ENCODE peak calls at places on chromosomes 1 and 21, in six cellular contexts. One of them, this sample, is unnamed. For H3K36me3, the result is how much of the 10 kb centered on the place peaks cover.

GRCh38 chr1:115654663-115655306 is 13.0 kb downstream of the VANGL1 start:
- DNase-seq in psoas muscle: no peak
- DNase-seq in endothelial cell of umbilical vein: peak
- DNase-seq in upper lobe of right lung: no peak
- DNase-seq in cardiac muscle cell: no peak
- DNase-seq in sigmoid colon: no peak
- DNase-seq in this sample: no peak

GRCh38 chr1:237877628-237878027 is 13.1 kb downstream of the ZP4 start:
- DNase-seq in cardiac muscle cell: no peak
- DNase-seq in sigmoid colon: no peak
- DNase-seq in upper lobe of right lung: no peak
- DNase-seq in endothelial cell of umbilical vein: no peak
- DNase-seq in psoas muscle: no peak
- DNase-seq in this sample: no peak

GRCh38 chr1:30446508-30446907 is 276.9 kb downstream of the MATN1 start:
- DNase-seq in cardiac muscle cell: no peak
- DNase-seq in psoas muscle: no peak
- DNase-seq in sigmoid colon: no peak
- DNase-seq in endothelial cell of umbilical vein: no peak
- DNase-seq in upper lobe of right lung: no peak
- DNase-seq in this sample: no peak

GRCh38 chr21:34936299-34936698 is 112.8 kb downstream of the RUNX1 start:
- DNase-seq in psoas muscle: no peak
- DNase-seq in sigmoid colon: no peak
- DNase-seq in endothelial cell of umbilical vein: no peak
- DNase-seq in cardiac muscle cell: no peak
- DNase-seq in upper lobe of right lung: no peak
- DNase-seq in this sample: peak

GRCh38 chr1:92965003-92965402 is 3.7 kb upstream of the DIPK1A start:
- DNase-seq in endothelial cell of umbilical vein: no peak
- DNase-seq in psoas muscle: no peak
- DNase-seq in sigmoid colon: no peak
- DNase-seq in upper lobe of right lung: no peak
- DNase-seq in cardiac muscle cell: no peak
- DNase-seq in this sample: peak

GRCh38 chr1:224432141-224432540 is 2.5 kb downstream of the WDR26 start:
- DNase-seq in sigmoid colon: no peak
- DNase-seq in cardiac muscle cell: no peak
- DNase-seq in endothelial cell of umbilical vein: peak
- DNase-seq in upper lobe of right lung: no peak
- DNase-seq in psoas muscle: no peak
- DNase-seq in this sample: no peak

GRCh38 chr1:244112646-244113045 is 61.6 kb downstream of the ZBTB18 start:
- DNase-seq in cardiac muscle cell: no peak
- DNase-seq in endothelial cell of umbilical vein: no peak
- DNase-seq in sigmoid colon: no peak
- DNase-seq in psoas muscle: no peak
- DNase-seq in upper lobe of right lung: no peak
- DNase-seq in this sample: no peak

GRCh38 chr1:186708578-186709203 is 28.5 kb upstream of the PTGS2 start:
- DNase-seq in sigmoid colon: no peak
- DNase-seq in cardiac muscle cell: no peak
- DNase-seq in psoas muscle: no peak
- DNase-seq in upper lobe of right lung: no peak
- DNase-seq in endothelial cell of umbilical vein: no peak
- DNase-seq in this sample: no peak

GRCh38 chr21:25956993-25957714 is 213.4 kb downstream of the APP start:
- DNase-seq in cardiac muscle cell: no peak
- DNase-seq in upper lobe of right lung: no peak
- DNase-seq in psoas muscle: no peak
- DNase-seq in endothelial cell of umbilical vein: peak
- DNase-seq in sigmoid colon: no peak
- DNase-seq in this sample: no peak

GRCh38 chr1:246218686-246219085 is 288.4 kb downstream of the SMYD3 start:
- DNase-seq in psoas muscle: no peak
- DNase-seq in cardiac muscle cell: no peak
- DNase-seq in upper lobe of right lung: no peak
- DNase-seq in endothelial cell of umbilical vein: no peak
- DNase-seq in sigmoid colon: no peak
- DNase-seq in this sample: no peak

GRCh38 chr1:21295545-21295944 is 5.3 kb upstream of the ECE1 start:
- DNase-seq in cardiac muscle cell: no peak
- DNase-seq in upper lobe of right lung: no peak
- DNase-seq in endothelial cell of umbilical vein: peak
- DNase-seq in sigmoid colon: no peak
- DNase-seq in psoas muscle: no peak
- DNase-seq in this sample: no peak

GRCh38 chr1:168636642-168637111 is 60.3 kb downstream of the XCL1 start:
- DNase-seq in psoas muscle: no peak
- DNase-seq in sigmoid colon: peak
- DNase-seq in upper lobe of right lung: no peak
- DNase-seq in cardiac muscle cell: peak
- DNase-seq in endothelial cell of umbilical vein: no peak
- DNase-seq in this sample: no peak

GRCh38 chr1:6045110-6045502 is 582 bp upstream of the KCNAB2 start:
- DNase-seq in cardiac muscle cell: no peak
- DNase-seq in sigmoid colon: no peak
- DNase-seq in psoas muscle: no peak
- DNase-seq in upper lobe of right lung: no peak
- DNase-seq in endothelial cell of umbilical vein: no peak
- DNase-seq in this sample: no peak

GRCh38 chr1:42173155-42173933 is 8.8 kb upstream of the GUCA2A start:
- DNase-seq in sigmoid colon: peak
- DNase-seq in cardiac muscle cell: peak
- DNase-seq in psoas muscle: peak
- DNase-seq in endothelial cell of umbilical vein: peak
- DNase-seq in upper lobe of right lung: peak
- DNase-seq in this sample: peak

GRCh38 chr1:15090373-15090772 is 63.2 kb upstream of the TMEM51 start:
- DNase-seq in psoas muscle: no peak
- DNase-seq in sigmoid colon: no peak
- DNase-seq in upper lobe of right lung: peak
- DNase-seq in endothelial cell of umbilical vein: peak
- DNase-seq in cardiac muscle cell: peak
- DNase-seq in this sample: peak

GRCh38 chr1:115538579-115538978 is 103.2 kb upstream of the VANGL1 start:
- DNase-seq in endothelial cell of umbilical vein: no peak
- DNase-seq in psoas muscle: no peak
- DNase-seq in cardiac muscle cell: no peak
- DNase-seq in upper lobe of right lung: no peak
- DNase-seq in sigmoid colon: no peak
- DNase-seq in this sample: no peak

DNA sequence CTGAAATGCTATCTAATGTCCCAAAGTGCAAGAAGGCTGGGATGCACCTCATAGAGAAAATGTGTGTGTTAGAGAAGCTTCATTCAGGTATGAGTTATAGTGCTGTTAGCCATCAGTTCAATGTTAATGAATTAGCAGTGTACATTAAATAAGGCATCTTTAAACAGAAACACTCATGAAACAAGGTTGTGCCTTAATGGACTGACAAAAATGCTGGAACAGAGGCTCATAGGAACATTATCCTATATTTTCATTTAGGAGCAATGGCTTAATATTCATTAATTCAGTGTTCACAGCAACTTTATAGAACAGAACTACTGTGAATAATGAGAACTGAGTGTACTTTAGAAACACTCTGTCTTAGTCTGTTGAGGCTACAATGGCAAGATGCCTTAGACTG is 15.2 kb upstream of the FAM89A start:
- DNase-seq in psoas muscle: no peak
- DNase-seq in sigmoid colon: no peak
- DNase-seq in endothelial cell of umbilical vein: no peak
- DNase-seq in upper lobe of right lung: no peak
- DNase-seq in cardiac muscle cell: no peak
- DNase-seq in this sample: no peak
- H3K36me3 ChIP-seq in psoas muscle: under half
- H3K36me3 ChIP-seq in sigmoid colon: under half
- H3K36me3 ChIP-seq in endothelial cell of umbilical vein: under half
- H3K36me3 ChIP-seq in upper lobe of right lung: under half
- H3K36me3 ChIP-seq in cardiac muscle cell: under half
- H3K36me3 ChIP-seq in this sample: under half

DNA sequence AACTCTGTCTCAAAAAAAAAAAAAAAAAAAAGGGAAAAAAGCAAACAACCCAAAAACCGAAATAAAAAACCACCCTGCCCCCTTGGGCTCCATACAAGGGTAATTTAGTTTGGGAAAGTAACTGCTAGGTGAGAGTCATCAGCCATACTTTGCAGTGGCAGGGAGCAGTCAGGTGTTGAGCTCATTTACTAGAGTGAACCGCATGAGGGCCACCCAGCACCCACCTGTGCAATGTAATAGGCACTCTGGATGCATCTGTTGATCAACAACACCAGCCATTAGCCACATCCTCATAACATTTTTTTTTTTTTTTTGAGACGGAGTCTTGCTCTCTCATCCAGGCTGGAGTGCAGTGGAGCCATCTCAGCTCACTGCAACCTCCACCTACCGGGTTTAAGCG is 9.1 kb downstream of the INAVA start:
- DNase-seq in upper lobe of right lung: no peak
- DNase-seq in psoas muscle: no peak
- DNase-seq in sigmoid colon: peak
- DNase-seq in cardiac muscle cell: no peak
- DNase-seq in endothelial cell of umbilical vein: no peak
- DNase-seq in this sample: no peak
- H3K36me3 ChIP-seq in upper lobe of right lung: under half
- H3K36me3 ChIP-seq in psoas muscle: under half
- H3K36me3 ChIP-seq in sigmoid colon: under half
- H3K36me3 ChIP-seq in cardiac muscle cell: under half
- H3K36me3 ChIP-seq in endothelial cell of umbilical vein: under half
- H3K36me3 ChIP-seq in this sample: under half

DNA sequence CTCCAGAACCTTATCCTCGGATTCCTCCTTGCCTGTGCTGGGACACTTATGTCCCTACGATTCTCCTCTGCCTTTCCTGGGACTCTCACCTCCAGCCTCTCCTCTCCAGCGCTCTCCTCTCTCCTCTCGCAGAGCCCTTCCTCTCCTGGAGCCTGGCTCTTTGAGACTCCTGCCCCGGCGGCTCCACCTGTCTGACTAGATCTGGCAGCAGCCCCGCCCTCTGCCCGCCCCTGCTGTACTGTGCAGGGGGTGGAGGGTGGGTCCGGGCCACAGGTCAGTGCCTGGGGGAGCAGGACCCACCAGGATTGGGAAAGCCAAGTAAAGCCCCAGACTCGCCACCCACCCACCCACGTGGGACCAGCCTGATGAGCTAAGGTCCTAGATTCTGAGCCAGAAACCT is 1.6 kb downstream of the ELOVL1 start:
- DNase-seq in endothelial cell of umbilical vein: no peak
- DNase-seq in upper lobe of right lung: peak
- DNase-seq in psoas muscle: no peak
- DNase-seq in sigmoid colon: no peak
- DNase-seq in cardiac muscle cell: no peak
- DNase-seq in this sample: no peak
- H3K36me3 ChIP-seq in endothelial cell of umbilical vein: under half
- H3K36me3 ChIP-seq in upper lobe of right lung: under half
- H3K36me3 ChIP-seq in psoas muscle: under half
- H3K36me3 ChIP-seq in sigmoid colon: under half
- H3K36me3 ChIP-seq in cardiac muscle cell: under half
- H3K36me3 ChIP-seq in this sample: under half

GRCh38 chr1:214364335-214364734 is 83.4 kb downstream of the SMYD2 start:
- DNase-seq in psoas muscle: peak
- DNase-seq in upper lobe of right lung: no peak
- DNase-seq in cardiac muscle cell: no peak
- DNase-seq in endothelial cell of umbilical vein: no peak
- DNase-seq in sigmoid colon: no peak
- DNase-seq in this sample: no peak
- H3K36me3 ChIP-seq in psoas muscle: half or more
- H3K36me3 ChIP-seq in upper lobe of right lung: under half
- H3K36me3 ChIP-seq in cardiac muscle cell: under half
- H3K36me3 ChIP-seq in endothelial cell of umbilical vein: under half
- H3K36me3 ChIP-seq in sigmoid colon: under half
- H3K36me3 ChIP-seq in this sample: under half

GRCh38 chr1:53592985-53593757 is 134.0 kb downstream of the DMRTB1 start:
- DNase-seq in endothelial cell of umbilical vein: no peak
- DNase-seq in upper lobe of right lung: peak
- DNase-seq in cardiac muscle cell: no peak
- DNase-seq in psoas muscle: no peak
- DNase-seq in sigmoid colon: no peak
- DNase-seq in this sample: no peak
- H3K36me3 ChIP-seq in endothelial cell of umbilical vein: under half
- H3K36me3 ChIP-seq in upper lobe of right lung: under half
- H3K36me3 ChIP-seq in cardiac muscle cell: under half
- H3K36me3 ChIP-seq in psoas muscle: under half
- H3K36me3 ChIP-seq in sigmoid colon: under half
- H3K36me3 ChIP-seq in this sample: under half

DNA sequence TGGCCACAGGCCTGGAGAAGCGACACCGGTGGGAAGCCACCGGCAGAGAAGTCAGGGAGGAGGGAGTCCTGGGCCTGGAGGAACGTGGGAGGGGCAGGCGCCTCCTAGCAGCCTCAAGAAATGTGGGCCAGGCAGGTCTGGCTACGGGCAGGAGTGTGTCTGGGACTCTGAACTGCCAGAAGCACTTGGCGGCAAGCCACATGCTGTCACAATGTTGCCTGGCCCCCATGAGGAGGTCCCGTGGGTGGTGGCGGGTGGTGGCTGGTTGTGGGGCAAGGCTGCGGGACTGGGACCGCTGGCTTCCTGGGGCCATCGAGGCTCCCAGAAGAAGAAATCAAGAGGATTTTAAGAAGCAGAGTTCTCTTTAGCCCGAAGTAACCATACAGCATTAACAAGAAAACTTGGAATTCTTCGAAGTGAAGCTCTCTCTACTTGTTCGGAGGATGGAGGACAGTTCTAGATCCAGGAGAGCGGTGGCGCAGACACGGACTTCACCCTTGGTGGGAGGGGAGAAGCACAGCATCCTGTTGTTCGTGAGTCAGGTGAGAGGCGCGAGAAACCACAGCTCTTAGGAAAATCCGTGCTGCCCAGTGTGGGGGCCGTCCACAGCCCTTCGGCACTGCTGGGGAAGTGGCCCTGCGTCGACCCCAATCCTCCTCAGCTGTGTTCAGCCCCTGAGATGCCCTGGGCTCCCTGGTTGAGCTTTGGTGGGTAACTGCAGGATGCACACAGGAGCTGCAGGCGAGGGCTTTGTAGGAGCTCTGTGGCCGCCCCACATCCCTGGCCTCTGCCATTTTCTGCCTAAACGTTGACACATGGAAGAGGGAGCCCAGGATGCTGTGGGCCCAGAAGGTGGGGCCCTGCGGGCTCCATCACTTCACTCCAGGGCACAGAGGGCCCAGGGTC is 12.4 kb downstream of the SKI start:
- DNase-seq in cardiac muscle cell: peak
- DNase-seq in upper lobe of right lung: peak
- DNase-seq in psoas muscle: peak
- DNase-seq in endothelial cell of umbilical vein: no peak
- DNase-seq in sigmoid colon: peak
- DNase-seq in this sample: no peak
- H3K36me3 ChIP-seq in cardiac muscle cell: under half
- H3K36me3 ChIP-seq in upper lobe of right lung: under half
- H3K36me3 ChIP-seq in psoas muscle: under half
- H3K36me3 ChIP-seq in endothelial cell of umbilical vein: under half
- H3K36me3 ChIP-seq in sigmoid colon: under half
- H3K36me3 ChIP-seq in this sample: under half

DNA sequence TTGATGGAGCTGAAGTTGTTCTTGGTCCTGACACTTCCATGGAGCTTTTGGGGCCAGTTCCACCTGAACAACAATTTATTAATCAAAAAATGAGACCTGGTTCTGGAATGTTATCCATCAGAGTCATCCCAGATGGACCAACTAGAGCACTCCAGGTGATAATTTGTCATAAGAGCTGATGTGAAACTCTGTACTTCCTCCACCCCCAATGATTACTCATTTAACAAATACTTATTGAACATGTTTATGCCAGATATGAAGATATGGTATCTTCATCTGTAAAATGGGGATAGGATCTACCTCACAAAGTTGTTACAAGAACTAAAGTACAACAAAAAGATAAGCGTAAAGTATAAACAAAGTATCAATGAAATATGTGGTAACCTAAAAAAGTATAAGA is 153.2 kb downstream of the VPS13D start:
- DNase-seq in upper lobe of right lung: no peak
- DNase-seq in endothelial cell of umbilical vein: no peak
- DNase-seq in psoas muscle: no peak
- DNase-seq in cardiac muscle cell: no peak
- DNase-seq in sigmoid colon: no peak
- DNase-seq in this sample: no peak
- H3K36me3 ChIP-seq in upper lobe of right lung: half or more
- H3K36me3 ChIP-seq in endothelial cell of umbilical vein: under half
- H3K36me3 ChIP-seq in psoas muscle: half or more
- H3K36me3 ChIP-seq in cardiac muscle cell: under half
- H3K36me3 ChIP-seq in sigmoid colon: under half
- H3K36me3 ChIP-seq in this sample: under half